ENCODE peak calls at places on chromosomes 4 and X, in eight cellular contexts. One of them, this sample, is unnamed.

GRCh38 chr4:138259801-138260200 is 17.7 kb upstream of the SLC7A11 start:
- DNase-seq in K562: no peak
- DNase-seq in mesendoderm: no peak
- DNase-seq in H1: no peak
- DNase-seq in fibroblast of lung: peak; percentile 82
- DNase-seq in mammary epithelial cell: peak; percentile 84
- DNase-seq in neuronal stem cell: no peak
- DNase-seq in DND-41: no peak
- DNase-seq in this sample: no peak

GRCh38 chrX:140317462-140317861 is 187.4 kb downstream of the SOX3 start:
- DNase-seq in mammary epithelial cell: no peak
- DNase-seq in H1: no peak
- DNase-seq in fibroblast of lung: no peak
- DNase-seq in mesendoderm: peak; percentile 1
- DNase-seq in neuronal stem cell: no peak
- DNase-seq in DND-41: no peak
- DNase-seq in K562: no peak
- DNase-seq in this sample: no peak

GRCh38 chrX:132564026-132564425 is 75.2 kb upstream of the MBNL3 start:
- DNase-seq in mammary epithelial cell: no peak
- DNase-seq in K562: no peak
- DNase-seq in DND-41: no peak
- DNase-seq in H1: no peak
- DNase-seq in mesendoderm: peak; percentile 2
- DNase-seq in fibroblast of lung: peak; percentile 13
- DNase-seq in neuronal stem cell: no peak
- DNase-seq in this sample: no peak

GRCh38 chr4:99179626-99180025 is 35.5 kb upstream of the ADH4 start:
- DNase-seq in mesendoderm: no peak
- DNase-seq in DND-41: no peak
- DNase-seq in K562: no peak
- DNase-seq in H1: no peak
- DNase-seq in fibroblast of lung: no peak
- DNase-seq in neuronal stem cell: no peak
- DNase-seq in mammary epithelial cell: no peak
- DNase-seq in this sample: peak; percentile 48

GRCh38 chrX:40685352-40685918 is 38.1 kb upstream of the CXorf38 start:
- DNase-seq in H1: no peak
- DNase-seq in K562: no peak
- DNase-seq in mammary epithelial cell: no peak
- DNase-seq in fibroblast of lung: no peak
- DNase-seq in DND-41: no peak
- DNase-seq in neuronal stem cell: no peak
- DNase-seq in mesendoderm: peak; percentile 6
- DNase-seq in this sample: no peak

GRCh38 chr4:58081356-58081755 is 971.2 kb upstream of the IGFBP7 start:
- DNase-seq in mesendoderm: no peak
- DNase-seq in fibroblast of lung: no peak
- DNase-seq in K562: no peak
- DNase-seq in H1: no peak
- DNase-seq in DND-41: no peak
- DNase-seq in neuronal stem cell: no peak
- DNase-seq in mammary epithelial cell: no peak
- DNase-seq in this sample: no peak

GRCh38 chr4:154349829-154350228 is 141.8 kb downstream of the DCHS2 start:
- DNase-seq in neuronal stem cell: no peak
- DNase-seq in mammary epithelial cell: peak; percentile 10
- DNase-seq in DND-41: no peak
- DNase-seq in K562: peak; percentile 10
- DNase-seq in H1: no peak
- DNase-seq in mesendoderm: peak; percentile 54
- DNase-seq in fibroblast of lung: no peak
- DNase-seq in this sample: no peak

GRCh38 chrX:120087289-120088017 is 10.0 kb upstream of the RHOXF2B start:
- DNase-seq in H1: no peak
- DNase-seq in mesendoderm: peak; percentile 33
- DNase-seq in fibroblast of lung: no peak
- DNase-seq in DND-41: no peak
- DNase-seq in neuronal stem cell: no peak
- DNase-seq in K562: no peak
- DNase-seq in mammary epithelial cell: no peak
- DNase-seq in this sample: no peak

GRCh38 chr4:24886596-24886995 is 26.2 kb downstream of the CCDC149 start:
- DNase-seq in mesendoderm: no peak
- DNase-seq in DND-41: no peak
- DNase-seq in neuronal stem cell: no peak
- DNase-seq in K562: no peak
- DNase-seq in H1: no peak
- DNase-seq in mammary epithelial cell: no peak
- DNase-seq in fibroblast of lung: no peak
- DNase-seq in this sample: no peak

GRCh38 chr4:89284828-89285227 is 22.8 kb downstream of the GPRIN3 start:
- DNase-seq in mammary epithelial cell: no peak
- DNase-seq in K562: no peak
- DNase-seq in fibroblast of lung: no peak
- DNase-seq in neuronal stem cell: no peak
- DNase-seq in DND-41: no peak
- DNase-seq in H1: no peak
- DNase-seq in mesendoderm: peak; percentile 87
- DNase-seq in this sample: no peak

GRCh38 chr4:185837415-185838103 is 25.6 kb upstream of the SORBS2 start:
- DNase-seq in K562: no peak
- DNase-seq in neuronal stem cell: no peak
- DNase-seq in H1: no peak
- DNase-seq in fibroblast of lung: no peak
- DNase-seq in DND-41: no peak
- DNase-seq in mesendoderm: no peak
- DNase-seq in mammary epithelial cell: no peak
- DNase-seq in this sample: no peak

DNA sequence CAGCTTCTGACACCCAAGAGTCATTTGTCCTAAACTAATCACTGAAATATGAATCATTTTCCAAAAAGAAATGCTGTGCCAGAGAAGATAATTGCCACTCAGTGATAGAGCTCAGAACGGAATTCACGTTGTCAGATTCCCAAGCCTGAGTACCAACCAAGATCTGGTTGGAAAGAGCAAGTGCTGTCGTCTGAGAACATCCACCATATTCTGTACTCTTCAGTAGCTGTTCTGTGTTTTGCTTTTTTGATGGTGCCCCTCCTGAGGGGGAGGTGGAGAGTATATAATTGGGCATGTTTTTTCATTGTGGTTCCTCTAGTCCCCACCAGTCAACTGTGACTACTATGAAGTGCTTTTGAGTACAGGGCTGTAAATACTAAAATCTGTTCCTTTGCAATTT is 13.2 kb downstream of the RUFY3 start:
- DNase-seq in neuronal stem cell: no peak
- DNase-seq in fibroblast of lung: no peak
- DNase-seq in K562: no peak
- DNase-seq in mesendoderm: no peak
- DNase-seq in H1: no peak
- DNase-seq in mammary epithelial cell: no peak
- DNase-seq in DND-41: peak; percentile 69
- DNase-seq in this sample: no peak
- H3K4me3 ChIP-seq in neuronal stem cell: no peak overlapping the region
- H3K4me3 ChIP-seq in fibroblast of lung: peak overlapping the region; percentile 50
- H3K4me3 ChIP-seq in K562: peak overlapping the region; percentile 4
- H3K4me3 ChIP-seq in mesendoderm: no peak overlapping the region
- H3K4me3 ChIP-seq in H1: no peak overlapping the region
- H3K4me3 ChIP-seq in mammary epithelial cell: peak overlapping the region; percentile 60
- H3K4me3 ChIP-seq in DND-41: peak overlapping the region; percentile 57
- H3K4me3 ChIP-seq in this sample: peak overlapping the region; percentile 31

GRCh38 chr4:3302786-3303444 is 10.1 kb downstream of the RGS12 start:
- DNase-seq in neuronal stem cell: no peak
- DNase-seq in mammary epithelial cell: no peak
- DNase-seq in mesendoderm: no peak
- DNase-seq in DND-41: no peak
- DNase-seq in K562: no peak
- DNase-seq in fibroblast of lung: no peak
- DNase-seq in H1: no peak
- DNase-seq in this sample: peak; percentile 17

GRCh38 chr4:3304831-3305609 is 12.2 kb downstream of the RGS12 start:
- DNase-seq in DND-41: no peak
- DNase-seq in mesendoderm: no peak
- DNase-seq in mammary epithelial cell: no peak
- DNase-seq in fibroblast of lung: peak; percentile 57
- DNase-seq in neuronal stem cell: no peak
- DNase-seq in H1: no peak
- DNase-seq in K562: no peak
- DNase-seq in this sample: no peak

GRCh38 chr4:3303840-3304715 is 11.3 kb downstream of the RGS12 start:
- DNase-seq in DND-41: no peak
- DNase-seq in mesendoderm: no peak
- DNase-seq in K562: no peak
- DNase-seq in H1: no peak
- DNase-seq in fibroblast of lung: no peak
- DNase-seq in mammary epithelial cell: no peak
- DNase-seq in neuronal stem cell: no peak
- DNase-seq in this sample: peak; percentile 11

GRCh38 chr4:3302164-3302785 is 9.5 kb downstream of the RGS12 start:
- DNase-seq in neuronal stem cell: no peak
- DNase-seq in H1: no peak
- DNase-seq in mammary epithelial cell: no peak
- DNase-seq in mesendoderm: no peak
- DNase-seq in DND-41: peak; percentile 96
- DNase-seq in K562: no peak
- DNase-seq in fibroblast of lung: peak; percentile 64
- DNase-seq in this sample: no peak

DNA sequence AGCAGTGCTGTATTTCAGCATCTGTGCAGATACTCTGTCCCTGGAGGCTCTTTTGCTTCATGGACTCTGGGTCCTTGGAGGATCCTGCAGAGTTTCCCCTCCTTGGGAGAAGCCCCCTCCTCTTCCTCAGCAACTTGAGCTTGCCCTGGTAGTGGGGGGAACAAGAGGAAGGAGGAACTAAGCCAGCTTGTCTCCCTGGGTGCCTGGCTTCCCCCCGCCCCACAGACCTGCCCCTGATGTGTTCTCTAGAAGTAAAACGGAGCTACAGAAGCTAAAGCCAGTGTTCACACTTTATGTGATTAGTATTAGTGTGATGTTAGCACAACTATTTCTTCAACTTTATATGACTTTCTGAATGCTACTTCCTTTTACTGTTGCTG is 10.6 kb downstream of the RGS12 start:
- DNase-seq in mammary epithelial cell: no peak
- DNase-seq in neuronal stem cell: no peak
- DNase-seq in fibroblast of lung: no peak
- DNase-seq in K562: no peak
- DNase-seq in H1: no peak
- DNase-seq in DND-41: no peak
- DNase-seq in mesendoderm: no peak
- DNase-seq in this sample: peak; percentile 10
- H3K4me1 ChIP-seq in mammary epithelial cell: no peaks in the 10 kb centered on the region
- H3K4me1 ChIP-seq in neuronal stem cell: peaks cover 58% of the 10 kb centered on the region
- H3K4me1 ChIP-seq in fibroblast of lung: peaks cover 19% of the 10 kb centered on the region
- H3K4me1 ChIP-seq in K562: peaks cover 17% of the 10 kb centered on the region
- H3K4me1 ChIP-seq in H1: peaks cover 9% of the 10 kb centered on the region
- H3K4me1 ChIP-seq in DND-41: peaks cover 18% of the 10 kb centered on the region
- H3K4me1 ChIP-seq in mesendoderm: no peaks in the 10 kb centered on the region
- H3K4me1 ChIP-seq in this sample: peaks cover 6% of the 10 kb centered on the region

GRCh38 chr4:1570291-1571164 is 113.6 kb downstream of the FAM53A start:
- DNase-seq in H1: no peak
- DNase-seq in fibroblast of lung: no peak
- DNase-seq in neuronal stem cell: no peak
- DNase-seq in mammary epithelial cell: no peak
- DNase-seq in K562: no peak
- DNase-seq in DND-41: no peak
- DNase-seq in mesendoderm: no peak
- DNase-seq in this sample: no peak
- H3K9ac ChIP-seq in H1: no peak overlapping the region
- H3K9ac ChIP-seq in fibroblast of lung: no peak overlapping the region
- H3K9ac ChIP-seq in neuronal stem cell: peak overlapping the region; percentile 15
- H3K9ac ChIP-seq in mammary epithelial cell: no peak overlapping the region
- H3K9ac ChIP-seq in K562: no peak overlapping the region
- H3K9ac ChIP-seq in DND-41: no peak overlapping the region
- H3K9ac ChIP-seq in mesendoderm: no peak overlapping the region
- H3K9ac ChIP-seq in this sample: no peak overlapping the region

GRCh38 chr4:23438764-23439163 is 451.1 kb downstream of the PPARGC1A start:
- DNase-seq in mesendoderm: no peak
- DNase-seq in neuronal stem cell: no peak
- DNase-seq in mammary epithelial cell: no peak
- DNase-seq in DND-41: no peak
- DNase-seq in K562: no peak
- DNase-seq in H1: no peak
- DNase-seq in fibroblast of lung: peak; percentile 84
- DNase-seq in this sample: no peak
- H3K4me3 ChIP-seq in mesendoderm: no peak overlapping the region
- H3K4me3 ChIP-seq in neuronal stem cell: no peak overlapping the region
- H3K4me3 ChIP-seq in mammary epithelial cell: no peak overlapping the region
- H3K4me3 ChIP-seq in DND-41: no peak overlapping the region
- H3K4me3 ChIP-seq in K562: no peak overlapping the region
- H3K4me3 ChIP-seq in H1: no peak overlapping the region
- H3K4me3 ChIP-seq in fibroblast of lung: no peak overlapping the region
- H3K4me3 ChIP-seq in this sample: no peak overlapping the region

GRCh38 chr4:150306719-150307118 is 228.5 kb downstream of the DCLK2 start:
- DNase-seq in DND-41: no peak
- DNase-seq in mesendoderm: no peak
- DNase-seq in mammary epithelial cell: no peak
- DNase-seq in K562: no peak
- DNase-seq in neuronal stem cell: no peak
- DNase-seq in fibroblast of lung: no peak
- DNase-seq in H1: no peak
- DNase-seq in this sample: no peak
- H3K4me1 ChIP-seq in DND-41: no peaks in the 10 kb centered on the region
- H3K4me1 ChIP-seq in mesendoderm: no peaks in the 10 kb centered on the region
- H3K4me1 ChIP-seq in mammary epithelial cell: peaks cover 41% of the 10 kb centered on the region
- H3K4me1 ChIP-seq in K562: no peaks in the 10 kb centered on the region
- H3K4me1 ChIP-seq in neuronal stem cell: peaks cover 4% of the 10 kb centered on the region
- H3K4me1 ChIP-seq in fibroblast of lung: peaks cover 2% of the 10 kb centered on the region
- H3K4me1 ChIP-seq in H1: no peaks in the 10 kb centered on the region
- H3K4me1 ChIP-seq in this sample: no peaks in the 10 kb centered on the region

GRCh38 chr4:26793750-26794149 is 66.9 kb upstream of the STIM2 start:
- DNase-seq in mesendoderm: peak; percentile 40
- DNase-seq in K562: peak; percentile 38
- DNase-seq in H1: no peak
- DNase-seq in fibroblast of lung: no peak
- DNase-seq in neuronal stem cell: no peak
- DNase-seq in DND-41: no peak
- DNase-seq in mammary epithelial cell: no peak
- DNase-seq in this sample: no peak
- H3K9ac ChIP-seq in mesendoderm: no peak overlapping the region
- H3K9ac ChIP-seq in K562: no peak overlapping the region
- H3K9ac ChIP-seq in H1: no peak overlapping the region
- H3K9ac ChIP-seq in fibroblast of lung: no peak overlapping the region
- H3K9ac ChIP-seq in neuronal stem cell: no peak overlapping the region
- H3K9ac ChIP-seq in DND-41: no peak overlapping the region
- H3K9ac ChIP-seq in mammary epithelial cell: no peak overlapping the region
- H3K9ac ChIP-seq in this sample: no peak overlapping the region

GRCh38 chrX:129768186-129768585 is 11.6 kb upstream of the SASH3 start:
- DNase-seq in fibroblast of lung: no peak
- DNase-seq in K562: no peak
- DNase-seq in neuronal stem cell: no peak
- DNase-seq in H1: no peak
- DNase-seq in DND-41: no peak
- DNase-seq in mesendoderm: no peak
- DNase-seq in mammary epithelial cell: no peak
- DNase-seq in this sample: no peak
- H3K4me3 ChIP-seq in fibroblast of lung: no peak overlapping the region
- H3K4me3 ChIP-seq in K562: no peak overlapping the region
- H3K4me3 ChIP-seq in neuronal stem cell: no peak overlapping the region
- H3K4me3 ChIP-seq in H1: no peak overlapping the region
- H3K4me3 ChIP-seq in DND-41: no peak overlapping the region
- H3K4me3 ChIP-seq in mesendoderm: no peak overlapping the region
- H3K4me3 ChIP-seq in mammary epithelial cell: no peak overlapping the region
- H3K4me3 ChIP-seq in this sample: no peak overlapping the region

This sample was measured in colonic mucosa.